ENCODE peak calls at places on chromosomes 1 and 21, in eight cellular contexts. V, E, Q, F, O, U, R and Y are unnamed samples.

GRCh38 chr1:179809506-179810366 is 66.6 kb downstream of the FAM163A start:
- DNase-seq in V (no peak), O (peak), E (peak), F (peak), U (peak), R (peak), Q (peak), Y (peak)

GRCh38 chr1:204706838-204707509 is 21.4 kb upstream of the LRRN2 start:
- DNase-seq in Q (no peak), E (no peak), F (no peak), R (no peak), U (no peak), V (no peak), O (peak), Y (peak)

GRCh38 chr1:226489718-226490440 is 58.7 kb upstream of the STUM start:
- DNase-seq in R (no peak), U (no peak), F (no peak), O (no peak), V (no peak), Q (no peak), E (no peak), Y (no peak)

GRCh38 chr1:205493241-205494085 is 11.0 kb upstream of the CDK18 start:
- DNase-seq in R (no peak), O (no peak), E (peak), F (no peak), V (peak), Q (no peak), U (no peak), Y (no peak)

GRCh38 chr1:200483491-200484143 is 73.8 kb upstream of the ZNF281 start:
- DNase-seq in U (no peak), E (peak), F (no peak), V (no peak), Q (no peak), O (no peak), R (no peak), Y (no peak)

GRCh38 chr1:92108631-92109030 is 28.5 kb downstream of the BTBD8 start:
- DNase-seq in E (no peak), F (no peak), R (no peak), Q (no peak), O (no peak), V (no peak), U (no peak), Y (no peak)

GRCh38 chr1:223074901-223075300 is 68.1 kb downstream of the TLR5 start:
- DNase-seq in Q (no peak), O (no peak), F (no peak), V (no peak), U (no peak), E (no peak), R (no peak), Y (no peak)

GRCh38 chr1:213231795-213232231 is 180.8 kb downstream of the RPS6KC1 start:
- DNase-seq in O (peak), R (no peak), E (peak), U (no peak), V (no peak), F (no peak), Q (no peak), Y (no peak)

GRCh38 chr1:177256153-177256814 is 85.5 kb downstream of the BRINP2 start:
- DNase-seq in U (peak), R (peak), F (peak), E (peak), V (no peak), O (peak), Q (peak), Y (peak)

GRCh38 chr1:5981009-5981380 is 11.2 kb downstream of the NPHP4 start:
- DNase-seq in F (no peak), R (no peak), Q (peak), V (no peak), E (no peak), O (no peak), U (no peak), Y (no peak)
- H3K4me3 ChIP-seq in F (no peak), R (no peak), Q (no peak), V (no peak), E (no peak), O (no peak), U (no peak), Y (no peak)

DNA sequence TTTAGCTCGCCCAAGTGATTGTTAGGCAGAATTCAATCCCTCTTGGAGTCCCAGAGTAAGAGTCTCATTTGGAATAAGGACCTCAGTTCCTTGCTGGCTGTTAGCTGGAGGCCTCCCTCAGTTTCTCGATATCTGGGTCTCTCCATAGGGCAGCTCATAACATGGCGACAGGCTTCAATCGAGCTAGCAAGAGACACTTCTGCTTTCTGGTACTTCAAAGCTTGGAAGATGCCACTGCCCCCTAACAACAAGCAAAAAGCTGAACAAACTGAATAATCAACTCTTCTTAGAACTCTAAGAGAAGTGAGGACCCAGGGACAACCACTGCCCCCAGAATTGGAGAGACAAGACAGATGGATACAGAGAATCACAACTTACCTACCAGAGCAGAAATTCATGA is 86.2 kb downstream of the TEX35 start:
- DNase-seq in E (no peak), Q (no peak), F (no peak), R (no peak), U (no peak), O (no peak), V (no peak), Y (no peak)
- H3K4me3 ChIP-seq in E (no peak), Q (no peak), F (no peak), R (no peak), U (no peak), O (no peak), V (no peak), Y (no peak)

GRCh38 chr1:208239518-208240381 is 4.4 kb downstream of the PLXNA2 start:
- DNase-seq in F (peak), Q (no peak), R (no peak), V (no peak), U (no peak), O (no peak), E (no peak), Y (no peak)
- H3K4me3 ChIP-seq in F (peak), Q (no peak), R (no peak), V (peak), U (peak), O (no peak), E (no peak), Y (no peak)

GRCh38 chr1:118185083-118185899 is at the start of gene SPAG17:
- DNase-seq in R (no peak), O (peak), F (peak), V (no peak), E (peak), U (peak), Q (no peak), Y (no peak)
- H3K4me3 ChIP-seq in R (no peak), O (peak), F (peak), V (peak), E (peak), U (peak), Q (peak), Y (no peak)

GRCh38 chr1:8217011-8217711 is 100.8 kb upstream of the SLC45A1 start:
- DNase-seq in U (peak), Q (peak), E (no peak), V (no peak), R (no peak), F (no peak), O (no peak), Y (no peak)
- H3K4me3 ChIP-seq in U (peak), Q (peak), E (no peak), V (peak), R (no peak), F (peak), O (no peak), Y (no peak)

GRCh38 chr1:151831256-151831591 is 378 bp downstream of the RORC start:
- DNase-seq in V (no peak), Q (no peak), R (no peak), O (no peak), F (no peak), U (no peak), E (no peak), Y (no peak)

GRCh38 chr1:151834239-151834638 is 2.6 kb upstream of the RORC start:
- DNase-seq in O (no peak), Q (no peak), F (no peak), V (no peak), R (no peak), E (no peak), U (no peak), Y (no peak)

GRCh38 chr1:151833172-151833571 is 1.6 kb upstream of the RORC start:
- DNase-seq in U (no peak), V (no peak), Q (no peak), R (no peak), O (no peak), F (no peak), E (no peak), Y (no peak)

GRCh38 chr1:151831605-151832004 is at the start of gene RORC:
- DNase-seq in F (peak), V (no peak), U (peak), O (no peak), R (no peak), E (no peak), Q (no peak), Y (no peak)

GRCh38 chr1:151832318-151832984 is 849 bp upstream of the RORC start:
- DNase-seq in E (peak), Q (no peak), U (peak), V (no peak), R (no peak), O (no peak), F (peak), Y (no peak)
- H3K4me3 ChIP-seq in E (no peak), Q (no peak), U (peak), V (no peak), R (no peak), O (no peak), F (no peak), Y (no peak)

DNA sequence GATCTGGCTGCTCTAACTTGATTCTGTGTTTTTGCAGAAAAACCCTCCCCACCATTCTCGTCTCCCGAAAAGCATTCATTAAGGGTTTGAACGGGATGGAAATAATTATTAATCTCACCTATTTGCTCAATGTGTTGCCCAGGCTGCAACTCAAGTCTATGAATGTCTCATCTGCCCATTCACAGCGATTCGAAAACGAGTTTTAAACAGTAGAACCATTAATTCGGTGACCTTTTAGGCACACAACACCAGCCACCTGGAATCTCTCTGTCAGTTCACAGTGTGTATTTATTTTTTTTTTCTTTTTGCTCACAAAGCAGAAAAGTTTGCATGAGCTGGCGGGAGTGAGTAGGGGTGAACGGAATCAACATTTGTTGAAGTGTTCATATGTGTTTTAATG is 764.7 kb upstream of the TPTE start:
- DNase-seq in F (no peak), V (no peak), U (no peak), Q (no peak), O (no peak), E (no peak), R (no peak), Y (no peak)
- H3K4me3 ChIP-seq in F (no peak), V (no peak), U (no peak), Q (no peak), O (no peak), E (no peak), R (no peak), Y (no peak)

GRCh38 chr1:203473281-203473680 is 2.3 kb upstream of the PRELP start:
- DNase-seq in E (no peak), O (no peak), U (no peak), Q (no peak), R (no peak), F (no peak), V (no peak), Y (no peak)

GRCh38 chr1:203467550-203467921 is 8.1 kb upstream of the PRELP start:
- DNase-seq in O (no peak), E (no peak), F (no peak), U (peak), R (no peak), Q (no peak), V (peak), Y (no peak)

GRCh38 chr1:203471841-203472240 is 3.8 kb upstream of the PRELP start:
- DNase-seq in R (no peak), E (no peak), V (no peak), O (no peak), Q (no peak), U (no peak), F (no peak), Y (no peak)

GRCh38 chr1:203473781-203474305 is 1.8 kb upstream of the PRELP start:
- DNase-seq in U (no peak), F (no peak), V (no peak), O (no peak), E (no peak), Q (peak), R (no peak), Y (no peak)

GRCh38 chr1:203470240-203470639 is 5.4 kb upstream of the PRELP start:
- DNase-seq in R (no peak), E (no peak), F (no peak), U (no peak), Q (no peak), O (no peak), V (no peak), Y (no peak)
- H3K4me3 ChIP-seq in R (no peak), E (no peak), F (no peak), U (no peak), Q (no peak), O (no peak), V (no peak), Y (no peak)

GRCh38 chr1:42462828-42463763 is at the start of gene CCDC30:
- DNase-seq in E (peak), R (peak), O (peak), Q (peak), U (peak), F (peak), V (peak), Y (peak)
- H3K4me3 ChIP-seq in E (peak), R (peak), O (peak), Q (peak), U (peak), F (peak), V (peak), Y (peak)